ENCODE peak calls at places on chromosomes 12 and 14, in four cellular contexts. O is GM04504, T is endothelial cell, Q is activated gamma-delta T cell treated with Interleukin-2 at 50 U/mL for 16 hours. N is an unnamed sample.

GRCh38 chr14:49420201-49420600 is 166.0 kb downstream of the RPS29 start:
- DNase-seq in Q (no peak), T (no peak), O (no peak), N (no peak)

GRCh38 chr14:104201063-104201462 is 62.7 kb downstream of the KIF26A start:
- DNase-seq in O (no peak), T (no peak), Q (no peak), N (no peak)

GRCh38 chr12:124191024-124191359 is 103.9 kb upstream of the RFLNA start:
- DNase-seq in O (no peak), Q (no peak), T (no peak), N (no peak)

GRCh38 chr14:103840016-103840415 is 7.4 kb downstream of the PPP1R13B start:
- DNase-seq in Q (no peak), T (no peak), O (no peak), N (no peak)

GRCh38 chr12:103538397-103538796 is 42.6 kb upstream of the C12orf42 start:
- DNase-seq in O (no peak), Q (no peak), T (no peak), N (no peak)

GRCh38 chr12:65403188-65403587 is 124.7 kb downstream of the MSRB3 start:
- DNase-seq in Q (no peak), T (no peak), O (no peak), N (no peak)

GRCh38 chr12:75364918-75365317 is 26.0 kb upstream of the GLIPR1L2 start:
- DNase-seq in T (no peak), O (peak), Q (no peak), N (no peak)

GRCh38 chr14:92997343-92998061 is 74.6 kb downstream of the CHGA start:
- DNase-seq in T (no peak), Q (no peak), O (no peak), N (no peak)

GRCh38 chr14:100836961-100837811 is 11.3 kb downstream of the MEG3 start:
- DNase-seq in Q (no peak), T (no peak), O (no peak), N (no peak)

N was measured in non-pigmented ciliary epithelial cell.